ENCODE peak calls at places on chromosomes 7 and 10, in five cellular contexts. E is K562, Q is psoas muscle, P is right cardiac atrium, I is A549. B is an unnamed sample. For H3K4me1, the result is how much of the 10 kb centered on the place peaks cover.

GRCh38 chr10:115936926-115937755 is 335.9 kb downstream of the GFRA1 start:
- ATAC-seq in E (no peak), Q (no peak), P (no peak), I (peak), B (no peak)

GRCh38 chr7:2659556-2660358 is 28.0 kb downstream of the TTYH3 start:
- ATAC-seq in E (no peak), Q (no peak), P (no peak), I (no peak), B (no peak)

GRCh38 chr10:129958686-129959543 is 5.2 kb downstream of the EBF3 start:
- ATAC-seq in E (no peak), Q (peak), P (peak), I (no peak), B (no peak)

GRCh38 chr7:114889646-114890285 is 32.1 kb upstream of the MDFIC start:
- ATAC-seq in E (no peak), Q (no peak), P (no peak), I (peak), B (no peak)

GRCh38 chr10:36033808-36034207 is 391.7 kb upstream of the FZD8 start:
- ATAC-seq in E (no peak), Q (no peak), P (no peak), I (no peak), B (no peak)

GRCh38 chr7:43240565-43240964 is 128.1 kb downstream of the HECW1 start:
- ATAC-seq in E (no peak), Q (peak), P (no peak), I (no peak), B (no peak)

GRCh38 chr10:84172435-84173356 is 905 bp upstream of the GPR15LG start:
- ATAC-seq in E (no peak), Q (no peak), P (no peak), I (no peak), B (no peak)

GRCh38 chr7:96017877-96018276 is 245.5 kb downstream of the DYNC1I1 start:
- ATAC-seq in E (no peak), Q (no peak), P (no peak), I (no peak), B (no peak)

GRCh38 chr7:157949711-157950110 is 612.9 kb downstream of the DNAJB6 start:
- ATAC-seq in E (no peak), Q (no peak), P (no peak), I (no peak), B (no peak)

GRCh38 chr7:82559203-82559805 is 115.7 kb upstream of the CACNA2D1 start:
- ATAC-seq in E (no peak), Q (no peak), P (no peak), I (peak), B (no peak)

GRCh38 chr7:37212051-37212450 is 236.6 kb downstream of the ELMO1 start:
- ATAC-seq in E (no peak), Q (no peak), P (no peak), I (no peak), B (no peak)

GRCh38 chr7:106082087-106082854 is 29.8 kb downstream of the SYPL1 start:
- ATAC-seq in E (no peak), Q (no peak), P (no peak), I (no peak), B (no peak)

GRCh38 chr7:44533301-44534055 is 7.7 kb downstream of the NPC1L1 start:
- ATAC-seq in E (no peak), Q (no peak), P (no peak), I (peak), B (no peak)

GRCh38 chr10:70139151-70139996 is 6.7 kb upstream of the AIFM2 start:
- ATAC-seq in E (no peak), Q (no peak), P (no peak), I (peak), B (no peak)

GRCh38 chr7:116652793-116653192 is 19.2 kb upstream of the MET start:
- ATAC-seq in E (no peak), Q (peak), P (no peak), I (no peak), B (no peak)

GRCh38 chr10:110268931-110269640 is 35.6 kb downstream of the SMNDC1 start:
- ATAC-seq in E (no peak), Q (peak), P (no peak), I (no peak), B (no peak)

GRCh38 chr7:73391396-73391795 is 42.2 kb upstream of the FZD9 start:
- ATAC-seq in E (no peak), Q (no peak), P (no peak), I (no peak), B (no peak)

GRCh38 chr7:117683736-117684135 is 189.5 kb downstream of the CTTNBP2 start:
- ATAC-seq in E (no peak), Q (no peak), P (no peak), I (no peak), B (no peak)

GRCh38 chr10:118621304-118621942 is 26.0 kb upstream of the PRLHR start:
- ATAC-seq in E (no peak), Q (no peak), P (no peak), I (peak), B (peak)

GRCh38 chr10:3099291-3100092 is 32.1 kb downstream of the PFKP start:
- ATAC-seq in E (no peak), Q (no peak), P (no peak), I (no peak), B (no peak)

GRCh38 chr7:16708980-16709379 is 44.6 kb upstream of the TSPAN13 start:
- ATAC-seq in E (peak), Q (peak), P (no peak), I (peak), B (peak)

GRCh38 chr7:16695621-16696237 is 49.7 kb downstream of the BZW2 start:
- ATAC-seq in E (peak), Q (no peak), P (peak), I (peak), B (no peak)

GRCh38 chr7:150363872-150364271 is 4.8 kb upstream of the REPIN1 start:
- ATAC-seq in E (no peak), Q (no peak), P (no peak), I (no peak), B (no peak)

GRCh38 chr7:12303507-12303906 is 92.4 kb downstream of the TMEM106B start:
- ATAC-seq in E (peak), Q (no peak), P (no peak), I (no peak), B (no peak)

GRCh38 chr7:43815373-43815772 is 53.9 kb downstream of the MRPS24 start:
- ATAC-seq in E (no peak), Q (no peak), P (no peak), I (no peak), B (no peak)

GRCh38 chr10:15245530-15245929 is 77.0 kb upstream of the NMT2 start:
- ATAC-seq in E (peak), Q (no peak), P (no peak), I (peak), B (no peak)

GRCh38 chr7:156113733-156114132 is 301.5 kb upstream of the SHH start:
- ATAC-seq in E (no peak), Q (no peak), P (no peak), I (no peak), B (no peak)

GRCh38 chr10:17655567-17656146 is 11.7 kb downstream of the STAM start:
- ATAC-seq in E (peak), Q (peak), P (no peak), I (no peak), B (no peak)

GRCh38 chr7:2211259-2211575 is 21.5 kb downstream of the MAD1L1 start:
- ATAC-seq in E (no peak), Q (no peak), P (no peak), I (no peak), B (no peak)

GRCh38 chr10:19987931-19988330 is 171.7 kb downstream of the PLXDC2 start:
- ATAC-seq in E (no peak), Q (no peak), P (no peak), I (no peak), B (no peak)

GRCh38 chr7:157193274-157193673 is 54.5 kb downstream of the UBE3C start:
- ATAC-seq in E (no peak), Q (no peak), P (no peak), I (no peak), B (no peak)

GRCh38 chr10:71124921-71125748 is 87.2 kb upstream of the UNC5B start:
- ATAC-seq in E (no peak), Q (peak), P (no peak), I (no peak), B (no peak)

GRCh38 chr7:106217089-106217542 is 67.7 kb downstream of the NAMPT start:
- ATAC-seq in E (peak), Q (peak), P (peak), I (peak), B (peak)

GRCh38 chr10:6300784-6301180 is 98.0 kb downstream of the PFKFB3 start:
- ATAC-seq in E (no peak), Q (no peak), P (no peak), I (no peak), B (no peak)

GRCh38 chr10:73828166-73828565 is 16.8 kb upstream of the NDST2 start:
- ATAC-seq in E (no peak), Q (no peak), P (no peak), I (no peak), B (no peak)

GRCh38 chr10:11158080-11158479 is 140.4 kb downstream of the CELF2 start:
- ATAC-seq in E (no peak), Q (no peak), P (no peak), I (no peak), B (no peak)
- H3K4me1 ChIP-seq in E (under half), Q (under half), P (under half), I (under half), B (under half)

GRCh38 chr10:126277177-126277576 is 111.1 kb downstream of the ADAM12 start:
- ATAC-seq in E (no peak), Q (no peak), P (no peak), I (no peak), B (no peak)
- H3K4me3 ChIP-seq in E (no peak), Q (no peak), P (no peak), I (no peak), B (no peak)

DNA sequence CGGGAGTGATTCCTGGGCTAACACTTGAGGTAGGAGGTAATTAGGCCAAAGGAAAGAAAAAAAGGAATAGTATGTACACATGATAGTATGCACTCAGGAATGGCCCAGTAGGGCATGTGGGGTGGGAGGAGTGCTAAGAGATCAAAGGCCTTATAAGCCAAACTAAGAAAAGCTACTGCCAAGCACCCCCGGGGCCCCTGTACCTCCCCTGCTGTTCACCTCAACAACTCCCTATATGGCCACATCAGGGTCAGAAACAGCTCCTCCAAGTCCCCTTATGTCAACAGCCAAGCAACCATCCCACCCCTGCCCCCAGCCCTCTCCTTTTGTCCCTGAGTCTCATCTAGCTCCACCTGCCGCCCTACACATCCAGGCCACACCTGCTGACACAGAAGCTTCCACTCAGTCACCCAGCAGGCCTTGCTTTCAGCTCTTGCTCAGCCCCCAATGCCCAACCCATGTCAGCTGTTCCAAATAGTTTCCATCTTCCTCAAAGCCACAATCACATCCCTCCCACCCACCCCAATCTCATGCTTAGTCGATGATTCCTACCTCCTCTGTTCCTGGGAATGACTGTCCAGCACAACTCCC is 80.2 kb downstream of the SORBS1 start:
- ATAC-seq in E (no peak), Q (peak), P (no peak), I (no peak), B (no peak)
- H3K4me1 ChIP-seq in E (under half), Q (half or more), P (under half), I (under half), B (half or more)

GRCh38 chr7:27101188-27101905 is 1.1 kb downstream of the HOXA2 start:
- ATAC-seq in E (no peak), Q (no peak), P (no peak), I (no peak), B (no peak)
- H3K4me3 ChIP-seq in E (no peak), Q (peak), P (peak), I (no peak), B (peak)

DNA sequence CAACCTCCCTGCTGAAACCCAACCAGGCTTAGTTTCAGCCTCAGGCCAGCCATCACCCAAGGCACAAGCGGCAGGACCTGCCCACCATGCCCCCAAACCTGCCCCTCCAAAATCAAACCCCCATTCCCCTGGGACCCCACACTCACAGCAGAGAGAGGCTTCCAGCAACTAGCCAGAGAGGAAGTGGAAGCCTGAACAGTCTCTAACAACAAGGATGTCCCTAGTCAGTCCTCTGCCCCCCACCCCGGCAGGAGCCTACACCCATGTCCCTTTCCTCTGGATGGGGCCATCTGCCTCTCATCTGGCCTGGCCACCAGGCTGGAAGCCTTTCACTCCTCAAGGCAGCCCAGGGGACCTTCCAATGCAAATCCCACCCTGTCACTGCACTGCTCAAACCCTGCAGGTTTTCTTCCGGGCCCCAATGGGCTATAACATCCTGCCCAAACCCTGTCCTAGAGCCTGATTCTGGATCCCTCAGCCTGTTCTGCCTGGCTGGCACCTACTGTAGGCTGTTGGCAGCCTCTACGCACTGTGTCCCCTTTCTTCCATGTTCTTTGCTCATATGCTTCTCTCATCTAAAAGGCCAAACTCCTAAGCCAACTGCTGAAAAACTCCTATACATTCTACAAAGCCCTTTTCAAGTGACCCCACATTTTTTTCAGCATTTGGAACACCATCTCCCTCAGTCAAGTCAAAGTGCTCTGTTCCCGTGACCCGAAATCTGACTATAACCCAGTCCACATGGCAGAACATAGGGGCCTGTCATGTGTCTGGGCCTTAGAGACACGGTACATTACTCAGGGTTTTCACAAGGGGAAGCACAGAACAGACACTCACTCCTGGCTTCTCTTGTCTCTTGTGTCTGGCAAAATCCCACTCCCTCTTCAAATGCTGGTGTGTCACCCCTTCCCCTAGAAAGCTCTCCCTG is 253.3 kb downstream of the TNS3 start:
- ATAC-seq in E (no peak), Q (peak), P (peak), I (peak), B (peak)
- H3K4me1 ChIP-seq in E (under half), Q (under half), P (under half), I (under half), B (half or more)